ENCODE peak calls at places on chromosome 14, in ten cellular contexts. M is HepG2, J is left ventricle myocardium inferior, S is neural progenitor cell, K is psoas muscle, O is stomach, W is PC-9, I is kidney epithelial cell, Y is breast epithelium, U is brain microvascular endothelial cell. F is an unnamed sample.

GRCh38 chr14:72714094-72714493 is 179.8 kb downstream of the DPF3 start:
- DNase-seq in J (no peak), I (no peak), O (no peak), M (no peak), Y (no peak), K (no peak), S (no peak), U (no peak), W (no peak), F (no peak)

GRCh38 chr14:31690056-31690455 is 128.9 kb downstream of the NUBPL start:
- DNase-seq in Y (no peak), I (no peak), W (no peak), U (no peak), O (no peak), J (no peak), S (no peak), M (no peak), K (no peak), F (no peak)

GRCh38 chr14:68564236-68564825 is 228.5 kb downstream of the ZFP36L1 start:
- DNase-seq in W (peak; percentile 71), U (no peak), M (no peak), S (peak; percentile 25), J (no peak), I (no peak), Y (no peak), K (no peak), O (no peak), F (no peak)

GRCh38 chr14:104433401-104434213 is 146.0 kb upstream of the C14orf180 start:
- DNase-seq in J (no peak), O (peak; percentile 24), I (no peak), W (no peak), K (peak; percentile 47), Y (no peak), M (no peak), U (no peak), S (no peak), F (no peak)

GRCh38 chr14:104950021-104950420 is 25.3 kb downstream of the PLD4 start:
- DNase-seq in J (peak; percentile 8), S (no peak), O (no peak), M (no peak), K (peak; percentile 12), U (no peak), Y (no peak), W (no peak), I (no peak), F (no peak)

GRCh38 chr14:66508846-66509621 is 1.1 kb downstream of the GPHN start:
- DNase-seq in M (no peak), Y (no peak), U (peak; percentile 25), W (no peak), I (no peak), O (no peak), J (peak; percentile 29), K (peak; percentile 74), S (peak; percentile 60), F (peak; percentile 41)

GRCh38 chr14:32083315-32083624 is 6.2 kb downstream of the ARHGAP5 start:
- DNase-seq in M (no peak), O (no peak), W (no peak), Y (no peak), K (no peak), I (no peak), U (no peak), J (no peak), S (no peak), F (no peak)

GRCh38 chr14:71143391-71144290 is 236.4 kb downstream of the PCNX1 start:
- DNase-seq in Y (no peak), U (peak; percentile 89), M (peak; percentile 85), S (no peak), J (no peak), K (no peak), O (no peak), I (peak; percentile 19), W (peak; percentile 99), F (peak; percentile 74)

GRCh38 chr14:51401272-51401671 is 161.2 kb downstream of the TMX1 start:
- DNase-seq in I (no peak), W (no peak), S (no peak), K (no peak), M (no peak), U (no peak), Y (peak; percentile 51), J (no peak), O (no peak), F (no peak)

DNA sequence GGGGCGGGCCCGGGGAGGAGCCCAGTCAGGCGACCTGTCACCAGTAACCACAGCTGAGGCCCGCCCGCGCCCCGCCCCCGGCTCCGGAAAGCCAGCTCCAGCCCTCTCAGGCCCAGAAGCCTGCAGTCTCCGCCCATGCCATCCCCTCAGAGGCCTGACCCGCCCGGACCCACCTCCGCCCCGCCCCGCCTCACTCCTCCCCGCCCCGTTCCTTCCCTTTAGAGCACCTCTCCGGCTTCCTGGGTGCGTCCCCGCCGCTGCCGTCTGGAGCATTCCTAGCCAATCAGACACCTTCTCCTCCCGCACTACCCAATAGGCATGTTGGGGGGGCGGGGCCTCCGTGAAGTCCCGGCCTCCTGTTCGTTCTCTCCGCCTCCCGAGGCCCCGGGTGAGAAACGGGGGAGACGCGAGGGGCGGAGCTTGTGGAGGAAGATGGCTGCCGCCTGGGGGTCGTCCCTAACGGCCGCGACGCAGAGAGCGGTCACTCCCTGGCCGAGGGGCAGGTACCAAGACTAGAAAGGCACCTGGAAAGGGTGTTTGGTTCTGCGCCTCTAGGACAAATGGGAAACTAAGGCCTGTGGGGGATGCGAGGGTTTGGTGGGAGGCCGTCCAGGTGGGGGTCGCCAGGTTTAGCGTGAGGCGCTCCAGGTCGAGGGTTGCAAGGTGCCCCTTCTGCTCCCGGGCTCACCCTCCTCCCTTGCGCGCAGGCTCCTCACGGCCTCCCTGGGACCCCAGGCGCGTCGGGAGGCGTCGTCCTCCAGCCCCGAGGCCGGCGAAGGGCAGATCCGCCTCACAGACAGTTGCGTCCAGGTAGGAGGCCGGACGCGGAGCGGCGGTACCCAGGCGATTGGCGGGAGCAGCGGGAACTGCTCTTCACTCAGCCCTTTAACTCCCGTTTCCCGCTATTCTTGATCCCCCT is at the start of gene ISCA2:
- DNase-seq in M (peak; percentile 98), U (peak; percentile 99), K (peak; percentile 100), W (peak; percentile 100), O (peak; percentile 100), S (peak; percentile 100), I (peak; percentile 95), Y (peak; percentile 100), J (peak; percentile 100), F (peak; percentile 100)
- TF ChIP-seq CTCF in M (no peak), U (no peak), K (no peak), W (no peak), O (no peak), S (no peak), I (no peak), Y (no peak), J (no peak), F (no peak)

DNA sequence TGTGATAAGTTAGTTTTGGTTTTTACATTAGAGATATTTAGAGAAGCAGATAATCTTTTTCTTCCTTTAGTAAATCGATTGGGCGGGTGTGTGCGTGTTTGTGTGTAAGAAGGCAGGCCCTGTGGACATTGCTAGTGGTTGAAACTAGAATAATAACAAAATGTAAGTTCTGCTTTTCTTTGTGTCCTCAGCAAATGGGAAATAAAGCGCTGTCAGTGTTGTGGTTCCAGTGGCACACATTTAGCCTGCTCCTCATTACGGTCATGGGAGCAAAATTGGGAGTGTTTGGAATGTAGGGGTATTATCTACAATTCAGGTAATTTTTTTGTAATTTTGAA is 20.6 kb upstream of the SCFD1 start:
- DNase-seq in I (no peak), J (no peak), U (no peak), W (no peak), S (no peak), O (no peak), Y (no peak), M (no peak), K (no peak), F (no peak)
- H3K36me3 ChIP-seq in I (no peaks in the 10 kb centered on the region), J (peaks cover 56% of the 10 kb centered on the region), U (peaks cover 40% of the 10 kb centered on the region), W (no peaks in the 10 kb centered on the region), S (peaks cover 43% of the 10 kb centered on the region), O (peaks cover 65% of the 10 kb centered on the region), Y (no peaks in the 10 kb centered on the region), M (peaks cover 90% of the 10 kb centered on the region), K (peaks cover 28% of the 10 kb centered on the region), F (peaks cover 3% of the 10 kb centered on the region)

GRCh38 chr14:100165825-100166520 is 6.5 kb upstream of the DEGS2 start:
- DNase-seq in S (no peak), U (no peak), M (no peak), O (no peak), W (no peak), K (no peak), Y (no peak), I (no peak), J (no peak), F (no peak)
- H3K4me3 ChIP-seq in S (no peak overlapping the region), U (no peak overlapping the region), M (no peak overlapping the region), O (peak overlapping the region; percentile 34), W (no peak overlapping the region), K (no peak overlapping the region), Y (peak overlapping the region; percentile 63), I (no peak overlapping the region), J (peak overlapping the region; percentile 49), F (no peak overlapping the region)

GRCh38 chr14:60508363-60508706 is 611 bp upstream of the SIX6 start:
- DNase-seq in M (no peak), S (no peak), W (no peak), J (no peak), O (no peak), Y (no peak), K (no peak), U (no peak), I (no peak), F (no peak)
- TF ChIP-seq CTCF in M (no peak), S (no peak), W (no peak), J (no peak), O (no peak), Y (no peak), K (no peak), U (peak; percentile 27), I (no peak), F (no peak)

GRCh38 chr14:100861937-100862247 is 36.0 kb downstream of the MEG3 start:
- DNase-seq in O (no peak), M (no peak), U (no peak), J (no peak), K (no peak), I (no peak), S (no peak), Y (no peak), W (no peak), F (no peak)
- H3K36me3 ChIP-seq in O (no peaks in the 10 kb centered on the region), M (no peaks in the 10 kb centered on the region), U (peaks cover 59% of the 10 kb centered on the region), J (no peaks in the 10 kb centered on the region), K (no peaks in the 10 kb centered on the region), I (no peaks in the 10 kb centered on the region), S (no peaks in the 10 kb centered on the region), Y (no peaks in the 10 kb centered on the region), W (no peaks in the 10 kb centered on the region), F (no peaks in the 10 kb centered on the region)